ENCODE peak calls at places on chromosomes 3 and 15, in eight cellular contexts. G is tibial nerve, D is right atrium auricular region, E is HepG2, U is esophagus squamous epithelium, V is fibroblast of lung, W is AG04450, B is lung. N is an unnamed sample.

GRCh38 chr3:58487140-58487886 is 4.6 kb upstream of the KCTD6 start:
- DNase-seq in G (no peak), D (no peak), E (no peak), U (no peak), V (peak), W (no peak), B (no peak), N (no peak)

GRCh38 chr15:79058260-79058850 is 32.2 kb downstream of the RASGRF1 start:
- DNase-seq in G (no peak), D (no peak), E (no peak), U (no peak), V (no peak), W (no peak), B (no peak), N (no peak)

GRCh38 chr3:38131621-38132369 is 5.1 kb downstream of the ACAA1 start:
- DNase-seq in G (no peak), D (no peak), E (no peak), U (no peak), V (peak), W (no peak), B (no peak), N (no peak)

GRCh38 chr15:64912926-64913325 is 1.2 kb downstream of the ANKDD1A start:
- DNase-seq in G (no peak), D (no peak), E (no peak), U (no peak), V (no peak), W (no peak), B (no peak), N (no peak)

GRCh38 chr3:65992106-65992505 is 46.6 kb downstream of the MAGI1 start:
- DNase-seq in G (no peak), D (no peak), E (no peak), U (no peak), V (peak), W (no peak), B (no peak), N (no peak)

GRCh38 chr3:105402287-105402801 is 35.6 kb downstream of the ALCAM start:
- DNase-seq in G (no peak), D (no peak), E (no peak), U (no peak), V (peak), W (no peak), B (no peak), N (no peak)

GRCh38 chr3:188680189-188680588 is 491.6 kb upstream of the TPRG1 start:
- DNase-seq in G (no peak), D (no peak), E (no peak), U (no peak), V (peak), W (no peak), B (no peak), N (no peak)

GRCh38 chr15:83106994-83107840 is at the start of gene TM6SF1:
- DNase-seq in G (no peak), D (no peak), E (no peak), U (no peak), V (no peak), W (no peak), B (no peak), N (no peak)

GRCh38 chr3:124260206-124260915 is 268.4 kb upstream of the ROPN1 start:
- DNase-seq in G (peak), D (peak), E (no peak), U (no peak), V (peak), W (peak), B (peak), N (no peak)

GRCh38 chr3:124850633-124851032 is 36.5 kb downstream of the ITGB5 start:
- DNase-seq in G (no peak), D (no peak), E (no peak), U (no peak), V (peak), W (no peak), B (no peak), N (no peak)

GRCh38 chr3:56302417-56302816 is 165.8 kb downstream of the ERC2 start:
- DNase-seq in G (no peak), D (no peak), E (no peak), U (no peak), V (no peak), W (no peak), B (no peak), N (no peak)

GRCh38 chr3:33363113-33363800 is 76.9 kb downstream of the UBP1 start:
- DNase-seq in G (no peak), D (no peak), E (no peak), U (no peak), V (peak), W (no peak), B (no peak), N (no peak)

GRCh38 chr3:138219255-138219654 is 32.2 kb downstream of the ARMC8 start:
- DNase-seq in G (no peak), D (no peak), E (no peak), U (no peak), V (no peak), W (no peak), B (no peak), N (no peak)

GRCh38 chr3:13027154-13027553 is 46.1 kb downstream of the IQSEC1 start:
- DNase-seq in G (no peak), D (no peak), E (no peak), U (no peak), V (no peak), W (no peak), B (no peak), N (no peak)

GRCh38 chr3:9183811-9184463 is 65.5 kb downstream of the SRGAP3 start:
- DNase-seq in G (no peak), D (no peak), E (no peak), U (no peak), V (no peak), W (no peak), B (no peak), N (peak)

GRCh38 chr3:16508591-16508995 is 4.9 kb downstream of the RFTN1 start:
- DNase-seq in G (no peak), D (no peak), E (no peak), U (no peak), V (peak), W (no peak), B (no peak), N (no peak)

GRCh38 chr3:190308154-190308553 is 14.1 kb downstream of the CLDN1 start:
- DNase-seq in G (no peak), D (no peak), E (no peak), U (no peak), V (no peak), W (no peak), B (no peak), N (no peak)

GRCh38 chr3:156448300-156448699 is 106.6 kb downstream of the SSR3 start:
- DNase-seq in G (no peak), D (no peak), E (peak), U (no peak), V (peak), W (no peak), B (no peak), N (no peak)

GRCh38 chr15:78355185-78355584 is 15.0 kb downstream of the CRABP1 start:
- DNase-seq in G (no peak), D (no peak), E (no peak), U (no peak), V (no peak), W (no peak), B (no peak), N (no peak)

GRCh38 chr15:63111481-63111880 is 10.2 kb upstream of the LACTB start:
- DNase-seq in G (no peak), D (no peak), E (no peak), U (no peak), V (no peak), W (no peak), B (no peak), N (no peak)

GRCh38 chr15:63114465-63114864 is 7.2 kb upstream of the LACTB start:
- DNase-seq in G (no peak), D (no peak), E (no peak), U (no peak), V (no peak), W (no peak), B (no peak), N (no peak)

GRCh38 chr15:63110428-63111026 is 11.1 kb upstream of the LACTB start:
- DNase-seq in G (no peak), D (no peak), E (no peak), U (no peak), V (no peak), W (no peak), B (no peak), N (no peak)

GRCh38 chr15:63109498-63110290 is 12.0 kb upstream of the LACTB start:
- DNase-seq in G (no peak), D (no peak), E (no peak), U (no peak), V (peak), W (no peak), B (no peak), N (no peak)

DNA sequence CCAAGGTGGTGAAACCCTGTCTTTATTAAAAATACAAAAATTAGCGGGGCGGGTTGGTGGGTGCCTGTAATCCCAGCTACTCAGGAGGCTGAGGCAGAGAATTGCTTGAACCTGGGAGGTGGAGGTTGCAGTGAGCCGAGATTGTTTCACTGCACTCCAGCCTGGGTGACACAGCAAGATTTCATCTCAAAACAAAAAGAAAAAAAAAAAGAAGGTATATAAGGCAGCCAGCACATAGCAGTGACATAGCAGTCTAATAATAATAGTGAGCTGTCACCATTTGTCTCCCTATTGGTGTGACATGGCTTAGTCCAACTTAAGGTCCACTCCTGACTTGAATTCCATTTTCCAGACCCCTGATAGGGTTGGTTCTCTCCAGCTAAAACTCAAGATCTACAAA is 8.8 kb upstream of the LACTB start:
- DNase-seq in G (no peak), D (no peak), E (no peak), U (no peak), V (no peak), W (no peak), B (no peak), N (no peak)
- H3K27ac ChIP-seq in G (no peak), D (no peak), E (no peak), U (no peak), V (no peak), W (no peak), B (no peak), N (no peak)

DNA sequence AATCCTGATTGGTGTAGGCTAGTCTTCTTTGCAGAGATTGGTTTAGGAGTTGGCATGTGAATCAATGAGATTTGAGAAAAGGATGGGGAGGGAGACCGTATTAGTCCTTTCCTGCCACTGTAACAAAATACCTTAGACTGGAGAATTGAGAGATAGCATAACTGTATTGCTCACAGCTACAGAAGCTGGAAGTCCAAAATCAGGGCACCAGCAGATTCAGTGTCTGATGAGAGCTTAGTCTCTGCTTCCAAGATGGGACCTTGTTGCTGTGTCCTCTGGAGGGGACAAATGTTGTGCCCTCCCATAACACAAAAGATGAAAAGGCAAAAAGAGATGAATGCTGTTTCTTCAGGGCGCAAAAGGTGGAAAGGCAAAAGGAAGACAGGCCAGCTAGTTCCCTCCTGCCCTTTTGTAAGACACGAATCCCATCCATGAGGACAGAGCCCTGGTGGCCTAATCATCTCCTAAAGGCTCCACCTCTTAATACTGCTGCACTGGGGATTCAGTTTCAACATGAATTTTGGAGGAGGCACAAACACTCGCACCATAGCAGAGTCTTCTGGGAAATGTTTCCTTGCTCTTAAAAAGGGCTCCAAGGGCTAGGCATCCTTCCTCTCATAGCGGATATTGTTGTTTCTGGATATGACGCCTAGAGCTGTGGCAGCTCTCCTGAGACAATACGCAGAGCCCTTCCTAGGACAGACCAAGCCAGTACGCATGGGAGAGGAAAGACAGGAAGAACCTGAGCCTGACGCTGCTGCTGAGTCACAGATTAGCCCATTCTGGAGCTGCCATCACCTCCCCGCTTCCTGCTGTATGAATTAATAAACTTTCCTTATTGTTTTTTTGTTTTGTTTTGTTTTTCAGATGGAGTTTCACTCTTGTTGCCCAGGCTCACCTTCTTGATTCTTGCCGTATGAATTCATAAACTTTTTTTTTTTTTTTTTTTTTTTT is 66.7 kb downstream of the PPCDC start:
- DNase-seq in G (no peak), D (peak), E (no peak), U (no peak), V (peak), W (no peak), B (peak), N (no peak)
- H3K27ac ChIP-seq in G (no peak), D (peak), E (no peak), U (peak), V (no peak), W (no peak), B (peak), N (no peak)

DNA sequence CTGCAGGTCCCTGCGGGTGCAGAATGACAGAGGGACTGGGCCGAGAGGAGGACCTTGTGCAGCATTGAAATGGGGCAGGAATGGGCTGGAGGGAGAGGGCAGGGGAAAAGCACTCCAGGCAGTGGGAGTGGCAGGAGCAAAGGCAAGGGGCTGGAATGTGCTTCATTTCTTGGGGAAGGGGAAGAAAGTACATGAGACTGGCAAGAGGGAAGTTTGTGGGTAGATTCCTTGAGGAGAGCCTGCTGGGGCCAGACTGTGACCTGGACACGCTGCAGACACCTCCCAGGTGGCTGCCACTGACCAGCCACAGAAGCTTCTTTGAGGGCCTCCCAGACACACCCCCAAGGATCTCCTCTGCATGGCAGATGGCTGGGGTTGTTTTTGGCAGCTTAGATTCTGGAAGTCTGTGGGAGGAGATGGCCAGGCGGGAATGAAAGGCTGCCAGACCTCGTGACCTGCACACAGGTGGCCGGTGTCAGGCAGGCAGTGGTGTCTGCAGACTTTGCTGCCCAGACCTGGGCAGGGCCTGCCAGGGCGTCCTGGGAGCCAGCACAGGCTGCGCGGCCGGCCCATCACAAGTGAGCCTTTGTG is 53.1 kb downstream of the SPSB4 start:
- DNase-seq in G (no peak), D (no peak), E (no peak), U (no peak), V (peak), W (no peak), B (peak), N (no peak)
- H3K27ac ChIP-seq in G (no peak), D (no peak), E (no peak), U (no peak), V (no peak), W (no peak), B (no peak), N (no peak)

GRCh38 chr15:80151576-80151975 is 1.2 kb upstream of the FAH start:
- DNase-seq in G (no peak), D (no peak), E (no peak), U (no peak), V (no peak), W (no peak), B (no peak), N (no peak)
- H3K27ac ChIP-seq in G (peak), D (peak), E (no peak), U (no peak), V (no peak), W (no peak), B (no peak), N (no peak)

GRCh38 chr15:74385442-74386132 is 18.1 kb upstream of the CYP11A1 start:
- DNase-seq in G (no peak), D (no peak), E (no peak), U (no peak), V (no peak), W (no peak), B (peak), N (no peak)

GRCh38 chr15:74389115-74390048 is 21.9 kb upstream of the CYP11A1 start:
- DNase-seq in G (no peak), D (no peak), E (no peak), U (no peak), V (no peak), W (no peak), B (no peak), N (no peak)

GRCh38 chr15:74386496-74387140 is 19.2 kb upstream of the CYP11A1 start:
- DNase-seq in G (no peak), D (no peak), E (no peak), U (no peak), V (no peak), W (no peak), B (no peak), N (no peak)

GRCh38 chr15:74387988-74388955 is 20.8 kb upstream of the CYP11A1 start:
- DNase-seq in G (no peak), D (no peak), E (peak), U (no peak), V (no peak), W (no peak), B (no peak), N (no peak)

DNA sequence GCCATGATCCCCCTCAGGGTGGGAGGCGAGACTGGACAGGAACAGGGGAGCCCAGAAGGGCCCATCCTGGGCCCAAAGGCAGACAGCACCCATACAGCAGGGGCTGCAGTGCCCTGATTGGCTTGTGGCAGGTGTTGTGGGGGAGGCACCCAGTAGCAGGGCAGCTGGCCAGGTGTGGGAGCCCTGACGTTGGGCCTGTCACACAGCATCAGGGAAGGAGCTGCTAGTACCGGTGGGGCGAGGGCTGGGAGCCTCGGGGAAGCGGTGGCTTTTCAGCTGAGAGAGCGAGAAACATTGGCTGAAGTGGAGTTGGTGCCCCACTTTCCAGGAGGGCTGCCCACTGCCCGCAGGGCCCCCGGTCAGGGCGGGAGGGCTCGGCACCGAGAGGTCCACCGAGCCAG is 19.7 kb upstream of the CYP11A1 start:
- DNase-seq in G (no peak), D (no peak), E (no peak), U (no peak), V (no peak), W (no peak), B (no peak), N (no peak)
- H3K27ac ChIP-seq in G (no peak), D (no peak), E (no peak), U (no peak), V (no peak), W (no peak), B (no peak), N (no peak)

N was measured in substantia nigra.